ENCODE peak calls at places on chromosomes 11 and 22, in nine cellular contexts. D is Peyer's patch, O is astrocyte, U is stomach, J is right atrium auricular region, V is mesenchymal stem cell, W is hepatocyte, R is fibroblast of lung, C is endothelial cell of umbilical vein. T is an unnamed sample.

GRCh38 chr11:113345978-113346377 is 31.6 kb downstream of the TTC12 start:
- DNase-seq in D (no peak), O (peak; percentile 3), U (no peak), J (no peak), V (peak; percentile 42), W (peak; percentile 21), R (peak; percentile 27), C (no peak), T (no peak)

GRCh38 chr11:94938399-94939055 is 34.8 kb downstream of the CWC15 start:
- DNase-seq in D (peak; percentile 54), O (peak; percentile 92), U (no peak), J (peak; percentile 69), V (peak; percentile 81), W (no peak), R (peak; percentile 95), C (peak; percentile 90), T (peak; percentile 86)

GRCh38 chr11:79098096-79098495 is 342.7 kb downstream of the TENM4 start:
- DNase-seq in D (no peak), O (no peak), U (no peak), J (no peak), V (no peak), W (no peak), R (no peak), C (no peak), T (no peak)

GRCh38 chr22:50271519-50271970 is 1.4 kb upstream of the MAPK11 start:
- DNase-seq in D (peak; percentile 82), O (no peak), U (peak; percentile 77), J (no peak), V (peak; percentile 69), W (peak; percentile 84), R (peak; percentile 43), C (peak; percentile 47), T (peak; percentile 87)

GRCh38 chr11:63845305-63845704 is 6.4 kb downstream of the MARK2 start:
- DNase-seq in D (no peak), O (peak; percentile 59), U (no peak), J (no peak), V (peak; percentile 95), W (peak; percentile 64), R (peak; percentile 56), C (no peak), T (no peak)

GRCh38 chr11:114072978-114073377 is 13.5 kb downstream of the ZBTB16 start:
- DNase-seq in D (no peak), O (no peak), U (no peak), J (no peak), V (no peak), W (no peak), R (no peak), C (no peak), T (no peak)

GRCh38 chr11:126990716-126991480 is 9.7 kb downstream of the KIRREL3 start:
- DNase-seq in D (no peak), O (peak; percentile 71), U (no peak), J (no peak), V (no peak), W (no peak), R (no peak), C (no peak), T (no peak)

GRCh38 chr11:12264361-12264760 is 113.0 kb upstream of the PARVA start:
- DNase-seq in D (no peak), O (no peak), U (no peak), J (no peak), V (no peak), W (no peak), R (no peak), C (no peak), T (no peak)

GRCh38 chr11:129291556-129291955 is 84.1 kb upstream of the BARX2 start:
- DNase-seq in D (no peak), O (no peak), U (no peak), J (no peak), V (no peak), W (no peak), R (no peak), C (no peak), T (no peak)

DNA sequence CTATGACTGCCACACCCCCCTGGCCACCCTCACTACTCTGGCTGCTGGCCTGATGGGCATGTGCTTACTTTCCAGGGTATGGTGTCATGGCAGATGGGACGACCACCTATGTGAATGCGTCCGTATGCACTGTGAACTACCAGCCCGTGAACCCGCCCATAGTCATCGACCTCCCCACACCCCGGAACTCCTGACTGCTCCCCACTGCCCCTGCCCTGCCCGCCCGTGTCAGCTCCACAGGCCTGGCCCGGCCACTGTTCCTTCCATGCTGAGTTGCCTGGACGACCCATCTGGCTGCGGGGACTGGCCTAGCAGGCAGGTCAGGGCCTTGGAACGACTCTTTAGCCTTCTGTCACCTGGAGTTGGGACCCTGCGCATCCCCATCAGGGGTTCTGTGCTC is 93.6 kb downstream of the MPPED1 start:
- DNase-seq in D (no peak), O (no peak), U (no peak), J (no peak), V (no peak), W (no peak), R (no peak), C (no peak), T (no peak)
- H3K9me3 ChIP-seq in D (no peaks in the 10 kb centered on the region), O (peaks cover 6% of the 10 kb centered on the region), U (no peaks in the 10 kb centered on the region), J (no peaks in the 10 kb centered on the region), V (no peaks in the 10 kb centered on the region), W (no peaks in the 10 kb centered on the region), R (peaks cover 2% of the 10 kb centered on the region), C (peaks cover 10% of the 10 kb centered on the region), T (no peaks in the 10 kb centered on the region)

GRCh38 chr22:11627436-11627797 is 3900.6 kb upstream of the OR11H1 start:
- DNase-seq in D (no peak), O (no peak), U (no peak), J (no peak), V (no peak), W (no peak), R (no peak), C (peak; percentile 23), T (no peak)
- H3K9me3 ChIP-seq in D (no peaks in the 10 kb centered on the region), O (peaks cover 23% of the 10 kb centered on the region), U (peaks cover 66% of the 10 kb centered on the region), J (peaks cover 22% of the 10 kb centered on the region), V (peaks cover 10% of the 10 kb centered on the region), W (peaks cover 9% of the 10 kb centered on the region), R (no peaks in the 10 kb centered on the region), C (peaks cover 24% of the 10 kb centered on the region), T (peaks cover 59% of the 10 kb centered on the region)

DNA sequence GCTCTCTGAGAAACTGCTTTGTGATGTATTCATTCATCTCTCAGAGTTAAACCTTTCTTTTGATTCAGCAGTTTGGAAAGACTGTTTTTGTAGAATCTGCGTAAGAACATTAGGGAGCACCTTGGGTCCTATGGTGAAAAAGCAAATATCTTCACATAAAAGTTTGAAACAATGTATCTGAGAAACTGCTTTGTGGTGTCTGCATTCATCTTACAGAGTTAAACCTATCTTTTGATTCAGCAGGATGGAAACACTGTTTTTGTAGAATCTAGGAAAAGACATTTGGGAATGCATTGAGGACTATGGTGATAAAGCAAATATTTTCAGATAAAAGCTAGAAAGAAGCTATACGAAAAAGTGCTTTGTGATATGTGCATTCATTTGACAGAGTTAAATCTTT is 361.3 kb downstream of the OR4C45 start:
- DNase-seq in D (no peak), O (no peak), U (no peak), J (no peak), V (no peak), W (no peak), R (no peak), C (no peak), T (no peak)
- H3K9me3 ChIP-seq in D (no peaks in the 10 kb centered on the region), O (peaks cover 10% of the 10 kb centered on the region), U (peaks cover 100% of the 10 kb centered on the region), J (peaks cover 96% of the 10 kb centered on the region), V (peaks cover 87% of the 10 kb centered on the region), W (peaks cover 11% of the 10 kb centered on the region), R (no peaks in the 10 kb centered on the region), C (peaks cover 2% of the 10 kb centered on the region), T (peaks cover 91% of the 10 kb centered on the region)

GRCh38 chr11:97815667-97816066 is 1205.1 kb upstream of the CNTN5 start:
- DNase-seq in D (no peak), O (no peak), U (no peak), J (no peak), V (no peak), W (no peak), R (peak; percentile 11), C (peak; percentile 24), T (no peak)

DNA sequence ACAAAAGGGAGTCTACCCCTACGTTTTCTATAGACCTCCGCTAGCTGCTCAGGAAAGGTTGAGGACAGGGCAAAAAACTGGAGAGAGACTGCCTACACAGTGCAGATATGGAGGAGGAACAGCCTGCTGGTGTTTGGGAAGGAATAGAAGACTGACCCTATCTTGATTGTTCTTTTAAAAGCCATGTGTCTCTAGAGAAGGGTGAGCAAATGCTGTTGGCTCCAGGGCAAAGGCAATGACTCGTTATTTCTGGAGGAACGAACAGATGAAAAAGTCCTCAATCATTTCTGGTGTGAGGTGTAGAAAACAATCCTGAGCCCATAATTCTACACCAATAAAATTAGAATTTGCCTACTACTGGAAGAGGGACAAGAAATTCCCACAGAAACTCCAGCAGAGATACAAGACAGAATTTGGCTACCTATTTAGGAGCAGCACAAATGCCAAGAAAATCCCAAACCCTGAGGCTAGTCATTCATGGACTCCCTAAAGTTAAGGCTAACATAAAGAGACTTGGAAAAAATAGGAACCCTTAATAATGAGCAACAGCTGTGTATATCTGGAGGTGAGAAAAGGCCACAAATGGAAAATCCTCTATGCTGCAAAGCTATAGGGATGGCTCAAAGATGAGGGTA is 1206.3 kb upstream of the CNTN5 start:
- DNase-seq in D (no peak), O (no peak), U (no peak), J (no peak), V (peak; percentile 3), W (no peak), R (peak; percentile 8), C (peak; percentile 1), T (no peak)
- H3K9me3 ChIP-seq in D (no peaks in the 10 kb centered on the region), O (no peaks in the 10 kb centered on the region), U (peaks cover 8% of the 10 kb centered on the region), J (peaks cover 18% of the 10 kb centered on the region), V (peaks cover 18% of the 10 kb centered on the region), W (no peaks in the 10 kb centered on the region), R (no peaks in the 10 kb centered on the region), C (no peaks in the 10 kb centered on the region), T (peaks cover 7% of the 10 kb centered on the region)